ENCODE peak calls at places on chromosomes 7 and 10, in four cellular contexts. One of them, this sample, is unnamed.

GRCh38 chr10:47409866-47410256 is 25.8 kb upstream of the ZNF488 start:
- DNase-seq in sigmoid colon: no peak
- DNase-seq in SK-N-MC: no peak
- DNase-seq in Panc1: no peak
- DNase-seq in this sample: no peak

GRCh38 chr10:10403762-10404161 is 613.9 kb upstream of the CELF2 start:
- DNase-seq in sigmoid colon: no peak
- DNase-seq in SK-N-MC: no peak
- DNase-seq in Panc1: no peak
- DNase-seq in this sample: no peak

GRCh38 chr10:4147214-4147613 is 362.2 kb upstream of the KLF6 start:
- DNase-seq in sigmoid colon: no peak
- DNase-seq in SK-N-MC: no peak
- DNase-seq in Panc1: no peak
- DNase-seq in this sample: no peak

GRCh38 chr10:8057636-8058273 is 3.3 kb downstream of the GATA3 start:
- DNase-seq in sigmoid colon: no peak
- DNase-seq in SK-N-MC: no peak
- DNase-seq in Panc1: no peak
- DNase-seq in this sample: no peak

GRCh38 chr7:66921396-66921917 is 432 bp downstream of the TMEM248 start:
- DNase-seq in sigmoid colon: peak; percentile 70
- DNase-seq in SK-N-MC: no peak
- DNase-seq in Panc1: no peak
- DNase-seq in this sample: peak; percentile 90

GRCh38 chr10:58870070-58870469 is 306.4 kb upstream of the PHYHIPL start:
- DNase-seq in sigmoid colon: no peak
- DNase-seq in SK-N-MC: no peak
- DNase-seq in Panc1: no peak
- DNase-seq in this sample: no peak

GRCh38 chr10:11162828-11163599 is 145.3 kb downstream of the CELF2 start:
- DNase-seq in sigmoid colon: peak; percentile 82
- DNase-seq in SK-N-MC: no peak
- DNase-seq in Panc1: no peak
- DNase-seq in this sample: peak; percentile 92

GRCh38 chr7:143380264-143380645 is 890 bp upstream of the ZYX start:
- DNase-seq in sigmoid colon: peak; percentile 94
- DNase-seq in SK-N-MC: peak; percentile 70
- DNase-seq in Panc1: peak; percentile 75
- DNase-seq in this sample: peak; percentile 96

GRCh38 chr10:131814567-131815290 is 86.1 kb upstream of the PPP2R2D start:
- DNase-seq in sigmoid colon: no peak
- DNase-seq in SK-N-MC: no peak
- DNase-seq in Panc1: no peak
- DNase-seq in this sample: no peak

GRCh38 chr10:99558708-99559107 is 26.0 kb downstream of the NKX2-3 start:
- DNase-seq in sigmoid colon: no peak
- DNase-seq in SK-N-MC: no peak
- DNase-seq in Panc1: no peak
- DNase-seq in this sample: peak; percentile 62

GRCh38 chr7:64498270-64498669 is 64.6 kb downstream of the ZNF680 start:
- DNase-seq in sigmoid colon: no peak
- DNase-seq in SK-N-MC: no peak
- DNase-seq in Panc1: no peak
- DNase-seq in this sample: no peak

GRCh38 chr7:129799350-129799955 is 153.3 kb downstream of the UBE2H start:
- DNase-seq in sigmoid colon: no peak
- DNase-seq in SK-N-MC: no peak
- DNase-seq in Panc1: no peak
- DNase-seq in this sample: peak; percentile 46

GRCh38 chr10:100168313-100168643 is 17.6 kb downstream of the ERLIN1 start:
- DNase-seq in sigmoid colon: no peak
- DNase-seq in SK-N-MC: no peak
- DNase-seq in Panc1: no peak
- DNase-seq in this sample: no peak

GRCh38 chr10:88457680-88458079 is 125.4 kb downstream of the RNLS start:
- DNase-seq in sigmoid colon: no peak
- DNase-seq in SK-N-MC: no peak
- DNase-seq in Panc1: no peak
- DNase-seq in this sample: no peak

GRCh38 chr10:30185916-30186315 is 126.5 kb upstream of the JCAD start:
- DNase-seq in sigmoid colon: no peak
- DNase-seq in SK-N-MC: no peak
- DNase-seq in Panc1: no peak
- DNase-seq in this sample: no peak

GRCh38 chr10:86361134-86362128 is 5.2 kb downstream of the GRID1 start:
- DNase-seq in sigmoid colon: peak; percentile 7
- DNase-seq in SK-N-MC: no peak
- DNase-seq in Panc1: no peak
- DNase-seq in this sample: peak; percentile 48

GRCh38 chr7:16694806-16695205 is 48.8 kb downstream of the BZW2 start:
- DNase-seq in sigmoid colon: no peak
- DNase-seq in SK-N-MC: no peak
- DNase-seq in Panc1: no peak
- DNase-seq in this sample: no peak

GRCh38 chr10:28678687-28679457 is 1.6 kb downstream of the BAMBI start:
- DNase-seq in sigmoid colon: no peak
- DNase-seq in SK-N-MC: no peak
- DNase-seq in Panc1: no peak
- DNase-seq in this sample: no peak

GRCh38 chr7:122311280-122311679 is 6.7 kb upstream of the FEZF1 start:
- DNase-seq in sigmoid colon: no peak
- DNase-seq in SK-N-MC: no peak
- DNase-seq in Panc1: no peak
- DNase-seq in this sample: no peak

GRCh38 chr7:140402178-140402835 is 1.6 kb upstream of the RAB19 start:
- DNase-seq in sigmoid colon: no peak
- DNase-seq in SK-N-MC: no peak
- DNase-seq in Panc1: no peak
- DNase-seq in this sample: no peak

GRCh38 chr10:18195060-18195799 is 55.0 kb downstream of the CACNB2 start:
- DNase-seq in sigmoid colon: peak; percentile 74
- DNase-seq in SK-N-MC: no peak
- DNase-seq in Panc1: no peak
- DNase-seq in this sample: no peak

GRCh38 chr7:102992820-102993531 is 80.2 kb downstream of the LRRC17 start:
- DNase-seq in sigmoid colon: no peak
- DNase-seq in SK-N-MC: no peak
- DNase-seq in Panc1: peak; percentile 64
- DNase-seq in this sample: no peak

GRCh38 chr10:7410800-7411670 is at the start of gene SFMBT2:
- DNase-seq in sigmoid colon: peak; percentile 78
- DNase-seq in SK-N-MC: no peak
- DNase-seq in Panc1: no peak
- DNase-seq in this sample: peak; percentile 91

GRCh38 chr10:14705548-14706234 is 69.0 kb downstream of the FAM107B start:
- DNase-seq in sigmoid colon: no peak
- DNase-seq in SK-N-MC: no peak
- DNase-seq in Panc1: no peak
- DNase-seq in this sample: no peak

GRCh38 chr7:68892211-68892610 is 706.1 kb upstream of the AUTS2 start:
- DNase-seq in sigmoid colon: no peak
- DNase-seq in SK-N-MC: no peak
- DNase-seq in Panc1: no peak
- DNase-seq in this sample: no peak

GRCh38 chr7:134460000-134460399 is 1.1 kb upstream of the AKR1B1 start:
- DNase-seq in sigmoid colon: no peak
- DNase-seq in SK-N-MC: no peak
- DNase-seq in Panc1: no peak
- DNase-seq in this sample: no peak

GRCh38 chr10:43038783-43039628 is 37.9 kb upstream of the RET start:
- DNase-seq in sigmoid colon: no peak
- DNase-seq in SK-N-MC: no peak
- DNase-seq in Panc1: no peak
- DNase-seq in this sample: no peak

GRCh38 chr7:140723002-140723401 is 26.5 kb downstream of the NDUFB2 start:
- DNase-seq in sigmoid colon: no peak
- DNase-seq in SK-N-MC: no peak
- DNase-seq in Panc1: no peak
- DNase-seq in this sample: no peak

GRCh38 chr7:35380739-35381224 is 126.9 kb upstream of the TBX20 start:
- DNase-seq in sigmoid colon: no peak
- DNase-seq in SK-N-MC: no peak
- DNase-seq in Panc1: no peak
- DNase-seq in this sample: no peak

GRCh38 chr7:157493776-157494175 is 157.0 kb downstream of the DNAJB6 start:
- DNase-seq in sigmoid colon: peak; percentile 26
- DNase-seq in SK-N-MC: no peak
- DNase-seq in Panc1: no peak
- DNase-seq in this sample: no peak

GRCh38 chr7:101677421-101678137 is 48.5 kb upstream of the MYL10 start:
- DNase-seq in sigmoid colon: no peak
- DNase-seq in SK-N-MC: no peak
- DNase-seq in Panc1: no peak
- DNase-seq in this sample: no peak

GRCh38 chr10:42551582-42552187 is 86.7 kb downstream of the ZNF33B start:
- DNase-seq in sigmoid colon: no peak
- DNase-seq in SK-N-MC: no peak
- DNase-seq in Panc1: no peak
- DNase-seq in this sample: peak; percentile 80

GRCh38 chr7:38451840-38452239 is 178.4 kb upstream of the TARP start:
- DNase-seq in sigmoid colon: no peak
- DNase-seq in SK-N-MC: no peak
- DNase-seq in Panc1: peak; percentile 12
- DNase-seq in this sample: no peak

GRCh38 chr10:69360485-69361302 is 56.0 kb downstream of the TACR2 start:
- DNase-seq in sigmoid colon: peak; percentile 93
- DNase-seq in SK-N-MC: no peak
- DNase-seq in Panc1: no peak
- DNase-seq in this sample: no peak

GRCh38 chr7:26348987-26349809 is 57.5 kb downstream of the SNX10 start:
- DNase-seq in sigmoid colon: no peak
- DNase-seq in SK-N-MC: peak; percentile 35
- DNase-seq in Panc1: no peak
- DNase-seq in this sample: no peak

GRCh38 chr7:25714013-25714412 is 438.0 kb upstream of the NFE2L3 start:
- DNase-seq in sigmoid colon: no peak
- DNase-seq in SK-N-MC: no peak
- DNase-seq in Panc1: no peak
- DNase-seq in this sample: no peak

GRCh38 chr10:115402690-115403089 is 309.5 kb downstream of the ATRNL1 start:
- DNase-seq in sigmoid colon: no peak
- DNase-seq in SK-N-MC: peak; percentile 40
- DNase-seq in Panc1: no peak
- DNase-seq in this sample: no peak

GRCh38 chr7:23472046-23472445 is 1.8 kb upstream of the IGF2BP3 start:
- DNase-seq in sigmoid colon: no peak
- DNase-seq in SK-N-MC: no peak
- DNase-seq in Panc1: no peak
- DNase-seq in this sample: no peak
- H3K4me3 ChIP-seq in sigmoid colon: no peak overlapping the region
- H3K4me3 ChIP-seq in SK-N-MC: peak overlapping the region; percentile 85
- H3K4me3 ChIP-seq in Panc1: peak overlapping the region; percentile 98
- H3K4me3 ChIP-seq in this sample: no peak overlapping the region

GRCh38 chr10:70753841-70754621 is 31.1 kb downstream of the TBATA start:
- DNase-seq in sigmoid colon: no peak
- DNase-seq in SK-N-MC: no peak
- DNase-seq in Panc1: no peak
- DNase-seq in this sample: peak; percentile 66

GRCh38 chr10:70751356-70751755 is 33.8 kb downstream of the TBATA start:
- DNase-seq in sigmoid colon: no peak
- DNase-seq in SK-N-MC: no peak
- DNase-seq in Panc1: no peak
- DNase-seq in this sample: peak; percentile 56

GRCh38 chr10:70753026-70753663 is 32.0 kb downstream of the TBATA start:
- DNase-seq in sigmoid colon: no peak
- DNase-seq in SK-N-MC: no peak
- DNase-seq in Panc1: no peak
- DNase-seq in this sample: peak; percentile 14

GRCh38 chr10:70751991-70752390 is 33.2 kb downstream of the TBATA start:
- DNase-seq in sigmoid colon: no peak
- DNase-seq in SK-N-MC: no peak
- DNase-seq in Panc1: no peak
- DNase-seq in this sample: peak; percentile 64

DNA sequence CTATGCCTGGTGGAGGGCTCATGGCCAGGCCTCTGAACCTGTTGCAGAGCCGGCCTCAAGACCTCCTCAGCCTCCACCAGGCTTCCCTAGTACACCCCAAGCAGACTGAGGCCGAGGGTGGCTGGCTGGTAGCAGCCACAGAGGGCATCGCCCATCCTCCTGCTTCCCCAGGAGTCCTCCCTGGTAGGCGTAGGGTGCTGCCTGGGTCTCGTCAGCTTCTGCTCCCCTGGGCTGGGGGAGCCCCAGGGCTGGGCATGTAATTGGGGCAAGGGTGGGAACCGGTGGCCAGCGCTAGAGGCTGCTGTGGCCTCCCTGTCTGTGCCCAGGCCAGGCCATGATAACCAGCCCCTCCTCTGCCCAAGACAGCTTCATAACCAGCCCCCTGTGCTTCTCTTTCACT is 32.6 kb downstream of the TBATA start:
- DNase-seq in sigmoid colon: no peak
- DNase-seq in SK-N-MC: no peak
- DNase-seq in Panc1: no peak
- DNase-seq in this sample: peak; percentile 59
- TF ChIP-seq POLR2AphosphoS5 in sigmoid colon: no peak
- TF ChIP-seq POLR2AphosphoS5 in SK-N-MC: no peak
- TF ChIP-seq POLR2AphosphoS5 in Panc1: no peak
- TF ChIP-seq POLR2AphosphoS5 in this sample: no peak

GRCh38 chr10:110737886-110738634 is 93.9 kb downstream of the RBM20 start:
- DNase-seq in sigmoid colon: no peak
- DNase-seq in SK-N-MC: no peak
- DNase-seq in Panc1: no peak
- DNase-seq in this sample: no peak
- H3K4me3 ChIP-seq in sigmoid colon: no peak overlapping the region
- H3K4me3 ChIP-seq in SK-N-MC: no peak overlapping the region
- H3K4me3 ChIP-seq in Panc1: no peak overlapping the region
- H3K4me3 ChIP-seq in this sample: no peak overlapping the region

GRCh38 chr10:21423338-21423737 is 102.1 kb downstream of the SKIDA1 start:
- DNase-seq in sigmoid colon: no peak
- DNase-seq in SK-N-MC: no peak
- DNase-seq in Panc1: no peak
- DNase-seq in this sample: no peak

GRCh38 chr10:21423850-21424249 is 101.6 kb downstream of the SKIDA1 start:
- DNase-seq in sigmoid colon: no peak
- DNase-seq in SK-N-MC: no peak
- DNase-seq in Panc1: no peak
- DNase-seq in this sample: no peak

GRCh38 chr10:21421794-21422193 is 103.7 kb downstream of the SKIDA1 start:
- DNase-seq in sigmoid colon: no peak
- DNase-seq in SK-N-MC: no peak
- DNase-seq in Panc1: no peak
- DNase-seq in this sample: no peak

GRCh38 chr10:21427804-21428481 is 97.5 kb downstream of the SKIDA1 start:
- DNase-seq in sigmoid colon: no peak
- DNase-seq in SK-N-MC: no peak
- DNase-seq in Panc1: no peak
- DNase-seq in this sample: no peak

GRCh38 chr10:21424511-21424910 is 101.0 kb downstream of the SKIDA1 start:
- DNase-seq in sigmoid colon: no peak
- DNase-seq in SK-N-MC: peak; percentile 84
- DNase-seq in Panc1: no peak
- DNase-seq in this sample: no peak
- TF ChIP-seq POLR2AphosphoS5 in sigmoid colon: no peak
- TF ChIP-seq POLR2AphosphoS5 in SK-N-MC: peak; percentile 49
- TF ChIP-seq POLR2AphosphoS5 in Panc1: no peak
- TF ChIP-seq POLR2AphosphoS5 in this sample: no peak

GRCh38 chr7:51471199-51472016 is 154.8 kb upstream of the COBL start:
- DNase-seq in sigmoid colon: no peak
- DNase-seq in SK-N-MC: no peak
- DNase-seq in Panc1: no peak
- DNase-seq in this sample: no peak
- H3K4me3 ChIP-seq in sigmoid colon: no peak overlapping the region
- H3K4me3 ChIP-seq in SK-N-MC: no peak overlapping the region
- H3K4me3 ChIP-seq in Panc1: no peak overlapping the region
- H3K4me3 ChIP-seq in this sample: no peak overlapping the region